ENCODE peak calls at places on chromosomes 5 and 9, in six cellular contexts. One of them, this sample, is unnamed.

GRCh38 chr9:34520096-34520495 is 2.7 kb downstream of the ENHO start:
- DNase-seq in mesothelial cell of epicardium: no peak
- DNase-seq in substantia nigra: no peak
- DNase-seq in mammary epithelial cell: no peak
- DNase-seq in retina: no peak
- DNase-seq in activated CD8-positive, alpha-beta T cell treated with anti-CD3 and anti-CD28 coated beads, Interleukin-2, amount 10 ng/mL, durations not matched to agents 7 days and 5 days: no peak
- DNase-seq in this sample: no peak

GRCh38 chr9:5231212-5231611 is at the start of gene INSL4:
- DNase-seq in mammary epithelial cell: peak
- DNase-seq in activated CD8-positive, alpha-beta T cell treated with anti-CD3 and anti-CD28 coated beads, Interleukin-2, amount 10 ng/mL, durations not matched to agents 7 days and 5 days: no peak
- DNase-seq in retina: no peak
- DNase-seq in substantia nigra: no peak
- DNase-seq in mesothelial cell of epicardium: no peak
- DNase-seq in this sample: no peak

GRCh38 chr5:67208403-67208802 is 11.8 kb upstream of the CD180 start:
- DNase-seq in retina: no peak
- DNase-seq in activated CD8-positive, alpha-beta T cell treated with anti-CD3 and anti-CD28 coated beads, Interleukin-2, amount 10 ng/mL, durations not matched to agents 7 days and 5 days: no peak
- DNase-seq in substantia nigra: no peak
- DNase-seq in mesothelial cell of epicardium: no peak
- DNase-seq in mammary epithelial cell: no peak
- DNase-seq in this sample: no peak

GRCh38 chr5:38569180-38569579 is 12.7 kb upstream of the LIFR start:
- DNase-seq in substantia nigra: no peak
- DNase-seq in activated CD8-positive, alpha-beta T cell treated with anti-CD3 and anti-CD28 coated beads, Interleukin-2, amount 10 ng/mL, durations not matched to agents 7 days and 5 days: no peak
- DNase-seq in retina: no peak
- DNase-seq in mesothelial cell of epicardium: no peak
- DNase-seq in mammary epithelial cell: no peak
- DNase-seq in this sample: no peak

GRCh38 chr9:4796988-4797956 is 4.5 kb downstream of the RCL1 start:
- DNase-seq in substantia nigra: no peak
- DNase-seq in mammary epithelial cell: no peak
- DNase-seq in mesothelial cell of epicardium: no peak
- DNase-seq in retina: peak
- DNase-seq in activated CD8-positive, alpha-beta T cell treated with anti-CD3 and anti-CD28 coated beads, Interleukin-2, amount 10 ng/mL, durations not matched to agents 7 days and 5 days: no peak
- DNase-seq in this sample: no peak

GRCh38 chr5:14109041-14109747 is 33.9 kb upstream of the TRIO start:
- DNase-seq in activated CD8-positive, alpha-beta T cell treated with anti-CD3 and anti-CD28 coated beads, Interleukin-2, amount 10 ng/mL, durations not matched to agents 7 days and 5 days: no peak
- DNase-seq in substantia nigra: no peak
- DNase-seq in mesothelial cell of epicardium: no peak
- DNase-seq in retina: no peak
- DNase-seq in mammary epithelial cell: peak
- DNase-seq in this sample: no peak

GRCh38 chr5:17121776-17122175 is 95.7 kb upstream of the BASP1 start:
- DNase-seq in retina: no peak
- DNase-seq in mammary epithelial cell: no peak
- DNase-seq in mesothelial cell of epicardium: no peak
- DNase-seq in activated CD8-positive, alpha-beta T cell treated with anti-CD3 and anti-CD28 coated beads, Interleukin-2, amount 10 ng/mL, durations not matched to agents 7 days and 5 days: no peak
- DNase-seq in substantia nigra: no peak
- DNase-seq in this sample: no peak

GRCh38 chr5:150516011-150516410 is 8.1 kb downstream of the NDST1 start:
- DNase-seq in mesothelial cell of epicardium: no peak
- DNase-seq in mammary epithelial cell: no peak
- DNase-seq in retina: no peak
- DNase-seq in activated CD8-positive, alpha-beta T cell treated with anti-CD3 and anti-CD28 coated beads, Interleukin-2, amount 10 ng/mL, durations not matched to agents 7 days and 5 days: no peak
- DNase-seq in substantia nigra: no peak
- DNase-seq in this sample: no peak

GRCh38 chr5:43190755-43191603 is 1.0 kb upstream of the NIM1K start:
- DNase-seq in activated CD8-positive, alpha-beta T cell treated with anti-CD3 and anti-CD28 coated beads, Interleukin-2, amount 10 ng/mL, durations not matched to agents 7 days and 5 days: no peak
- DNase-seq in substantia nigra: no peak
- DNase-seq in mammary epithelial cell: no peak
- DNase-seq in retina: peak
- DNase-seq in mesothelial cell of epicardium: no peak
- DNase-seq in this sample: no peak

GRCh38 chr9:87796232-87796631 is 70.3 kb downstream of the CTSL start:
- DNase-seq in activated CD8-positive, alpha-beta T cell treated with anti-CD3 and anti-CD28 coated beads, Interleukin-2, amount 10 ng/mL, durations not matched to agents 7 days and 5 days: no peak
- DNase-seq in mammary epithelial cell: no peak
- DNase-seq in mesothelial cell of epicardium: no peak
- DNase-seq in retina: peak
- DNase-seq in substantia nigra: no peak
- DNase-seq in this sample: no peak

GRCh38 chr5:134584662-134585061 is 48.0 kb downstream of the SAR1B start:
- DNase-seq in mammary epithelial cell: no peak
- DNase-seq in mesothelial cell of epicardium: no peak
- DNase-seq in activated CD8-positive, alpha-beta T cell treated with anti-CD3 and anti-CD28 coated beads, Interleukin-2, amount 10 ng/mL, durations not matched to agents 7 days and 5 days: no peak
- DNase-seq in retina: no peak
- DNase-seq in substantia nigra: no peak
- DNase-seq in this sample: no peak

GRCh38 chr9:90485028-90485427 is 157.6 kb downstream of the DIRAS2 start:
- DNase-seq in mesothelial cell of epicardium: no peak
- DNase-seq in mammary epithelial cell: no peak
- DNase-seq in activated CD8-positive, alpha-beta T cell treated with anti-CD3 and anti-CD28 coated beads, Interleukin-2, amount 10 ng/mL, durations not matched to agents 7 days and 5 days: no peak
- DNase-seq in substantia nigra: no peak
- DNase-seq in retina: no peak
- DNase-seq in this sample: no peak

GRCh38 chr5:90015584-90016018 is 394.0 kb downstream of the CETN3 start:
- DNase-seq in activated CD8-positive, alpha-beta T cell treated with anti-CD3 and anti-CD28 coated beads, Interleukin-2, amount 10 ng/mL, durations not matched to agents 7 days and 5 days: no peak
- DNase-seq in mammary epithelial cell: peak
- DNase-seq in mesothelial cell of epicardium: no peak
- DNase-seq in substantia nigra: no peak
- DNase-seq in retina: no peak
- DNase-seq in this sample: no peak

GRCh38 chr5:148523139-148523538 is 131.2 kb downstream of the HTR4 start:
- DNase-seq in mammary epithelial cell: no peak
- DNase-seq in activated CD8-positive, alpha-beta T cell treated with anti-CD3 and anti-CD28 coated beads, Interleukin-2, amount 10 ng/mL, durations not matched to agents 7 days and 5 days: no peak
- DNase-seq in substantia nigra: no peak
- DNase-seq in retina: no peak
- DNase-seq in mesothelial cell of epicardium: no peak
- DNase-seq in this sample: no peak

GRCh38 chr5:59496524-59497134 is 396.9 kb downstream of the PDE4D start:
- DNase-seq in retina: no peak
- DNase-seq in substantia nigra: no peak
- DNase-seq in mesothelial cell of epicardium: no peak
- DNase-seq in activated CD8-positive, alpha-beta T cell treated with anti-CD3 and anti-CD28 coated beads, Interleukin-2, amount 10 ng/mL, durations not matched to agents 7 days and 5 days: peak
- DNase-seq in mammary epithelial cell: no peak
- DNase-seq in this sample: no peak

GRCh38 chr5:167049043-167049663 is 1242.3 kb upstream of the WWC1 start:
- DNase-seq in substantia nigra: no peak
- DNase-seq in mammary epithelial cell: peak
- DNase-seq in mesothelial cell of epicardium: no peak
- DNase-seq in activated CD8-positive, alpha-beta T cell treated with anti-CD3 and anti-CD28 coated beads, Interleukin-2, amount 10 ng/mL, durations not matched to agents 7 days and 5 days: peak
- DNase-seq in retina: no peak
- DNase-seq in this sample: no peak

GRCh38 chr5:134451618-134452505 is 40.2 kb upstream of the CDKN2AIPNL start:
- DNase-seq in retina: peak
- DNase-seq in substantia nigra: no peak
- DNase-seq in mesothelial cell of epicardium: peak
- DNase-seq in mammary epithelial cell: peak
- DNase-seq in activated CD8-positive, alpha-beta T cell treated with anti-CD3 and anti-CD28 coated beads, Interleukin-2, amount 10 ng/mL, durations not matched to agents 7 days and 5 days: no peak
- DNase-seq in this sample: no peak

GRCh38 chr9:7780261-7780988 is 19.2 kb downstream of the DMAC1 start:
- DNase-seq in mesothelial cell of epicardium: no peak
- DNase-seq in substantia nigra: no peak
- DNase-seq in retina: no peak
- DNase-seq in mammary epithelial cell: peak
- DNase-seq in activated CD8-positive, alpha-beta T cell treated with anti-CD3 and anti-CD28 coated beads, Interleukin-2, amount 10 ng/mL, durations not matched to agents 7 days and 5 days: no peak
- DNase-seq in this sample: no peak

This sample was measured in activated B cell treated with CpG ODN at 0.5 μM for 24 hours.